ENCODE peak calls at places on chromosomes 2 and 18, in seven cellular contexts. One of them, this sample, is unnamed.

GRCh38 chr2:104938226-104938941 is 84.5 kb downstream of the POU3F3 start:
- DNase-seq in fibroblast of mammary gland: no peak
- DNase-seq in body of pancreas: no peak
- DNase-seq in IMR-90: no peak
- DNase-seq in brain microvascular endothelial cell: no peak
- DNase-seq in CD4-positive, CD25-positive, alpha-beta regulatory T cell: no peak
- DNase-seq in H7: no peak
- DNase-seq in this sample: no peak

GRCh38 chr2:51413726-51414125 is 381.8 kb upstream of the NRXN1 start:
- DNase-seq in brain microvascular endothelial cell: no peak
- DNase-seq in IMR-90: peak
- DNase-seq in fibroblast of mammary gland: no peak
- DNase-seq in body of pancreas: no peak
- DNase-seq in H7: no peak
- DNase-seq in CD4-positive, CD25-positive, alpha-beta regulatory T cell: no peak
- DNase-seq in this sample: no peak

GRCh38 chr2:949894-950626 is 589 bp upstream of the SNTG2 start:
- DNase-seq in fibroblast of mammary gland: no peak
- DNase-seq in CD4-positive, CD25-positive, alpha-beta regulatory T cell: no peak
- DNase-seq in body of pancreas: peak
- DNase-seq in H7: peak
- DNase-seq in brain microvascular endothelial cell: no peak
- DNase-seq in IMR-90: no peak
- DNase-seq in this sample: no peak

GRCh38 chr2:204012081-204012653 is 75.6 kb downstream of the ICOS start:
- DNase-seq in body of pancreas: peak
- DNase-seq in H7: no peak
- DNase-seq in fibroblast of mammary gland: peak
- DNase-seq in IMR-90: no peak
- DNase-seq in brain microvascular endothelial cell: no peak
- DNase-seq in CD4-positive, CD25-positive, alpha-beta regulatory T cell: no peak
- DNase-seq in this sample: no peak

GRCh38 chr18:26225022-26225693 is 1.1 kb upstream of the TAF4B start:
- DNase-seq in IMR-90: no peak
- DNase-seq in body of pancreas: no peak
- DNase-seq in fibroblast of mammary gland: no peak
- DNase-seq in H7: no peak
- DNase-seq in brain microvascular endothelial cell: no peak
- DNase-seq in CD4-positive, CD25-positive, alpha-beta regulatory T cell: no peak
- DNase-seq in this sample: no peak

GRCh38 chr2:205914736-205915510 is 171.1 kb downstream of the INO80D start:
- DNase-seq in IMR-90: peak
- DNase-seq in brain microvascular endothelial cell: no peak
- DNase-seq in H7: no peak
- DNase-seq in body of pancreas: no peak
- DNase-seq in CD4-positive, CD25-positive, alpha-beta regulatory T cell: no peak
- DNase-seq in fibroblast of mammary gland: no peak
- DNase-seq in this sample: peak

GRCh38 chr2:71897145-71897495 is 250.5 kb downstream of the CYP26B1 start:
- DNase-seq in H7: peak
- DNase-seq in body of pancreas: no peak
- DNase-seq in brain microvascular endothelial cell: no peak
- DNase-seq in IMR-90: no peak
- DNase-seq in CD4-positive, CD25-positive, alpha-beta regulatory T cell: no peak
- DNase-seq in fibroblast of mammary gland: no peak
- DNase-seq in this sample: no peak

GRCh38 chr2:39571197-39571731 is 94.5 kb upstream of the TMEM178A start:
- DNase-seq in H7: no peak
- DNase-seq in brain microvascular endothelial cell: no peak
- DNase-seq in IMR-90: no peak
- DNase-seq in body of pancreas: no peak
- DNase-seq in fibroblast of mammary gland: no peak
- DNase-seq in CD4-positive, CD25-positive, alpha-beta regulatory T cell: no peak
- DNase-seq in this sample: no peak

GRCh38 chr2:235061656-235062055 is 109.8 kb downstream of the SH3BP4 start:
- DNase-seq in body of pancreas: no peak
- DNase-seq in brain microvascular endothelial cell: no peak
- DNase-seq in IMR-90: no peak
- DNase-seq in CD4-positive, CD25-positive, alpha-beta regulatory T cell: no peak
- DNase-seq in fibroblast of mammary gland: no peak
- DNase-seq in H7: no peak
- DNase-seq in this sample: no peak

GRCh38 chr18:6414118-6414722 is 491 bp downstream of the L3MBTL4 start:
- DNase-seq in IMR-90: no peak
- DNase-seq in CD4-positive, CD25-positive, alpha-beta regulatory T cell: no peak
- DNase-seq in brain microvascular endothelial cell: no peak
- DNase-seq in fibroblast of mammary gland: no peak
- DNase-seq in H7: peak
- DNase-seq in body of pancreas: peak
- DNase-seq in this sample: no peak

GRCh38 chr18:10563886-10564285 is 38.1 kb downstream of the NAPG start:
- DNase-seq in IMR-90: no peak
- DNase-seq in CD4-positive, CD25-positive, alpha-beta regulatory T cell: no peak
- DNase-seq in body of pancreas: peak
- DNase-seq in brain microvascular endothelial cell: no peak
- DNase-seq in H7: no peak
- DNase-seq in fibroblast of mammary gland: no peak
- DNase-seq in this sample: no peak

GRCh38 chr2:179322289-179322688 is 57.7 kb upstream of the SESTD1 start:
- DNase-seq in IMR-90: no peak
- DNase-seq in H7: no peak
- DNase-seq in brain microvascular endothelial cell: no peak
- DNase-seq in body of pancreas: no peak
- DNase-seq in fibroblast of mammary gland: no peak
- DNase-seq in CD4-positive, CD25-positive, alpha-beta regulatory T cell: no peak
- DNase-seq in this sample: no peak

GRCh38 chr2:37389984-37390765 is 45.7 kb downstream of the QPCT start:
- DNase-seq in H7: peak
- DNase-seq in CD4-positive, CD25-positive, alpha-beta regulatory T cell: peak
- DNase-seq in body of pancreas: no peak
- DNase-seq in IMR-90: peak
- DNase-seq in brain microvascular endothelial cell: peak
- DNase-seq in fibroblast of mammary gland: peak
- DNase-seq in this sample: peak

GRCh38 chr2:191115391-191115790 is 35.4 kb downstream of the STAT4 start:
- DNase-seq in fibroblast of mammary gland: no peak
- DNase-seq in brain microvascular endothelial cell: peak
- DNase-seq in IMR-90: peak
- DNase-seq in CD4-positive, CD25-positive, alpha-beta regulatory T cell: peak
- DNase-seq in body of pancreas: no peak
- DNase-seq in H7: no peak
- DNase-seq in this sample: no peak

GRCh38 chr2:104976603-104977120 is 61.2 kb upstream of the MRPS9 start:
- DNase-seq in CD4-positive, CD25-positive, alpha-beta regulatory T cell: no peak
- DNase-seq in IMR-90: no peak
- DNase-seq in brain microvascular endothelial cell: no peak
- DNase-seq in H7: peak
- DNase-seq in fibroblast of mammary gland: no peak
- DNase-seq in body of pancreas: no peak
- DNase-seq in this sample: no peak

GRCh38 chr2:71451695-71452094 is 1.7 kb upstream of the DYSF start:
- DNase-seq in H7: no peak
- DNase-seq in CD4-positive, CD25-positive, alpha-beta regulatory T cell: no peak
- DNase-seq in IMR-90: no peak
- DNase-seq in body of pancreas: no peak
- DNase-seq in brain microvascular endothelial cell: no peak
- DNase-seq in fibroblast of mammary gland: no peak
- DNase-seq in this sample: no peak

GRCh38 chr2:184683923-184684322 is 85.6 kb downstream of the ZNF804A start:
- DNase-seq in H7: no peak
- DNase-seq in body of pancreas: no peak
- DNase-seq in fibroblast of mammary gland: no peak
- DNase-seq in brain microvascular endothelial cell: no peak
- DNase-seq in CD4-positive, CD25-positive, alpha-beta regulatory T cell: no peak
- DNase-seq in IMR-90: no peak
- DNase-seq in this sample: no peak

GRCh38 chr2:20012282-20013060 is at the start of gene MATN3:
- DNase-seq in fibroblast of mammary gland: no peak
- DNase-seq in IMR-90: no peak
- DNase-seq in CD4-positive, CD25-positive, alpha-beta regulatory T cell: peak
- DNase-seq in H7: peak
- DNase-seq in brain microvascular endothelial cell: no peak
- DNase-seq in body of pancreas: peak
- DNase-seq in this sample: peak

GRCh38 chr2:178280261-178280852 is 86.0 kb downstream of the OSBPL6 start:
- DNase-seq in H7: no peak
- DNase-seq in CD4-positive, CD25-positive, alpha-beta regulatory T cell: no peak
- DNase-seq in fibroblast of mammary gland: peak
- DNase-seq in body of pancreas: peak
- DNase-seq in brain microvascular endothelial cell: peak
- DNase-seq in IMR-90: peak
- DNase-seq in this sample: peak

GRCh38 chr2:101766871-101767739 is 69.6 kb downstream of the MAP4K4 start:
- DNase-seq in H7: no peak
- DNase-seq in brain microvascular endothelial cell: peak
- DNase-seq in CD4-positive, CD25-positive, alpha-beta regulatory T cell: no peak
- DNase-seq in IMR-90: peak
- DNase-seq in fibroblast of mammary gland: peak
- DNase-seq in body of pancreas: no peak
- DNase-seq in this sample: peak

GRCh38 chr2:109436635-109437225 is 177.0 kb downstream of the SEPTIN10 start:
- DNase-seq in CD4-positive, CD25-positive, alpha-beta regulatory T cell: no peak
- DNase-seq in H7: peak
- DNase-seq in IMR-90: no peak
- DNase-seq in fibroblast of mammary gland: no peak
- DNase-seq in body of pancreas: no peak
- DNase-seq in brain microvascular endothelial cell: no peak
- DNase-seq in this sample: no peak

GRCh38 chr18:59916746-59917145 is 16.9 kb downstream of the PMAIP1 start:
- DNase-seq in H7: no peak
- DNase-seq in IMR-90: no peak
- DNase-seq in body of pancreas: no peak
- DNase-seq in brain microvascular endothelial cell: no peak
- DNase-seq in CD4-positive, CD25-positive, alpha-beta regulatory T cell: no peak
- DNase-seq in fibroblast of mammary gland: no peak
- DNase-seq in this sample: no peak

GRCh38 chr18:24063121-24063731 is 48.7 kb downstream of the TTC39C start:
- DNase-seq in H7: no peak
- DNase-seq in fibroblast of mammary gland: peak
- DNase-seq in brain microvascular endothelial cell: peak
- DNase-seq in CD4-positive, CD25-positive, alpha-beta regulatory T cell: no peak
- DNase-seq in body of pancreas: no peak
- DNase-seq in IMR-90: peak
- DNase-seq in this sample: peak

GRCh38 chr2:85930129-85931124 is 41.6 kb upstream of the ST3GAL5 start:
- DNase-seq in IMR-90: no peak
- DNase-seq in fibroblast of mammary gland: no peak
- DNase-seq in H7: no peak
- DNase-seq in body of pancreas: no peak
- DNase-seq in brain microvascular endothelial cell: no peak
- DNase-seq in CD4-positive, CD25-positive, alpha-beta regulatory T cell: no peak
- DNase-seq in this sample: no peak

GRCh38 chr2:96148410-96149217 is 3.4 kb upstream of the DUSP2 start:
- DNase-seq in brain microvascular endothelial cell: peak
- DNase-seq in body of pancreas: peak
- DNase-seq in H7: peak
- DNase-seq in IMR-90: peak
- DNase-seq in fibroblast of mammary gland: peak
- DNase-seq in CD4-positive, CD25-positive, alpha-beta regulatory T cell: peak
- DNase-seq in this sample: peak

GRCh38 chr18:15198116-15198389 is 450.1 kb downstream of the ANKRD30B start:
- DNase-seq in CD4-positive, CD25-positive, alpha-beta regulatory T cell: no peak
- DNase-seq in H7: peak
- DNase-seq in brain microvascular endothelial cell: no peak
- DNase-seq in IMR-90: no peak
- DNase-seq in body of pancreas: no peak
- DNase-seq in fibroblast of mammary gland: no peak
- DNase-seq in this sample: no peak
- H3K4me3 ChIP-seq in CD4-positive, CD25-positive, alpha-beta regulatory T cell: no peak
- H3K4me3 ChIP-seq in H7: no peak
- H3K4me3 ChIP-seq in brain microvascular endothelial cell: peak
- H3K4me3 ChIP-seq in IMR-90: no peak
- H3K4me3 ChIP-seq in body of pancreas: no peak
- H3K4me3 ChIP-seq in fibroblast of mammary gland: no peak
- H3K4me3 ChIP-seq in this sample: peak

GRCh38 chr2:219643084-219643473 is 15.6 kb downstream of the SLC4A3 start:
- DNase-seq in body of pancreas: no peak
- DNase-seq in IMR-90: no peak
- DNase-seq in CD4-positive, CD25-positive, alpha-beta regulatory T cell: no peak
- DNase-seq in fibroblast of mammary gland: no peak
- DNase-seq in brain microvascular endothelial cell: no peak
- DNase-seq in H7: no peak
- DNase-seq in this sample: no peak
- H3K4me3 ChIP-seq in body of pancreas: no peak
- H3K4me3 ChIP-seq in IMR-90: no peak
- H3K4me3 ChIP-seq in CD4-positive, CD25-positive, alpha-beta regulatory T cell: no peak
- H3K4me3 ChIP-seq in fibroblast of mammary gland: no peak
- H3K4me3 ChIP-seq in brain microvascular endothelial cell: no peak
- H3K4me3 ChIP-seq in H7: no peak
- H3K4me3 ChIP-seq in this sample: no peak

GRCh38 chr2:6865346-6866238 is at the start of gene CMPK2:
- DNase-seq in CD4-positive, CD25-positive, alpha-beta regulatory T cell: peak
- DNase-seq in fibroblast of mammary gland: peak
- DNase-seq in H7: peak
- DNase-seq in body of pancreas: peak
- DNase-seq in brain microvascular endothelial cell: no peak
- DNase-seq in IMR-90: peak
- DNase-seq in this sample: peak

GRCh38 chr2:6864938-6865345 is 765 bp downstream of the CMPK2 start:
- DNase-seq in CD4-positive, CD25-positive, alpha-beta regulatory T cell: no peak
- DNase-seq in IMR-90: no peak
- DNase-seq in H7: no peak
- DNase-seq in brain microvascular endothelial cell: no peak
- DNase-seq in fibroblast of mammary gland: no peak
- DNase-seq in body of pancreas: no peak
- DNase-seq in this sample: no peak

GRCh38 chr2:6864251-6864758 is 1.4 kb downstream of the CMPK2 start:
- DNase-seq in brain microvascular endothelial cell: no peak
- DNase-seq in body of pancreas: no peak
- DNase-seq in IMR-90: no peak
- DNase-seq in H7: no peak
- DNase-seq in CD4-positive, CD25-positive, alpha-beta regulatory T cell: no peak
- DNase-seq in fibroblast of mammary gland: no peak
- DNase-seq in this sample: no peak

GRCh38 chr2:6866239-6866745 is 585 bp upstream of the CMPK2 start:
- DNase-seq in brain microvascular endothelial cell: no peak
- DNase-seq in IMR-90: peak
- DNase-seq in H7: peak
- DNase-seq in body of pancreas: peak
- DNase-seq in fibroblast of mammary gland: peak
- DNase-seq in CD4-positive, CD25-positive, alpha-beta regulatory T cell: peak
- DNase-seq in this sample: peak

GRCh38 chr2:6863792-6864191 is 1.9 kb downstream of the CMPK2 start:
- DNase-seq in brain microvascular endothelial cell: no peak
- DNase-seq in IMR-90: no peak
- DNase-seq in H7: no peak
- DNase-seq in body of pancreas: no peak
- DNase-seq in CD4-positive, CD25-positive, alpha-beta regulatory T cell: no peak
- DNase-seq in fibroblast of mammary gland: no peak
- DNase-seq in this sample: no peak
- H3K4me3 ChIP-seq in brain microvascular endothelial cell: no peak
- H3K4me3 ChIP-seq in IMR-90: no peak
- H3K4me3 ChIP-seq in H7: no peak
- H3K4me3 ChIP-seq in body of pancreas: no peak
- H3K4me3 ChIP-seq in CD4-positive, CD25-positive, alpha-beta regulatory T cell: no peak
- H3K4me3 ChIP-seq in fibroblast of mammary gland: no peak
- H3K4me3 ChIP-seq in this sample: no peak

DNA sequence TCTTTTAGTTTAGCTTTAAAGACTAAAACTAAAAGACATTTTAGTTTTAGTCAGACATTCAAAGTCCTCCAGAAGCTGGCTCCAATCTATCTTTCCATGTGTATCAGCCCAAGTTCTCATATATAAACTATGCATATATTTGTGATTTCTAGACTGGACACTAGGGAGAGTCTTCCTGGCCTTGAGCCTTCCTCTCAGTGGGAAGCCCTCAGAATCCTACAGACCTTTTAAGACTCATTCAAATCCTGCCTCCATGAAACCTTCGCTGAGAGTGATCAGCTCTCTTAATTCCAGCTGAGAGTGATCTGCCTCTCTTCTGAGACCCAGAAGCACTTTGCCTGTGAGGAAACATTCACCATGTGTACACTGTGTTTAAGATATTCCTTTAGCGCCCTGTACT is 452.7 kb downstream of the TGIF1 start:
- DNase-seq in H7: no peak
- DNase-seq in brain microvascular endothelial cell: peak
- DNase-seq in CD4-positive, CD25-positive, alpha-beta regulatory T cell: no peak
- DNase-seq in body of pancreas: no peak
- DNase-seq in fibroblast of mammary gland: peak
- DNase-seq in IMR-90: peak
- DNase-seq in this sample: peak
- H3K4me3 ChIP-seq in H7: no peak
- H3K4me3 ChIP-seq in brain microvascular endothelial cell: no peak
- H3K4me3 ChIP-seq in CD4-positive, CD25-positive, alpha-beta regulatory T cell: no peak
- H3K4me3 ChIP-seq in body of pancreas: no peak
- H3K4me3 ChIP-seq in fibroblast of mammary gland: no peak
- H3K4me3 ChIP-seq in IMR-90: no peak
- H3K4me3 ChIP-seq in this sample: no peak